ENCODE peak calls at places on chromosomes 3 and 15, in nine cellular contexts. X is AG10803; D is IMR-90; Q is upper lobe of left lung; V is astrocyte of the spinal cord; I is astrocyte of the cerebellum; J is AG09309; O is fibroblast of pulmonary artery; R is Jurkat, Clone E6-1. E is an unnamed sample.
A peak's percentile ranks its signal among the peaks of the same experiment; 100 is the strongest.

GRCh38 chr15:55318588-55319494 is at the start of the genes PIGB and PIGBOS1:
- DNase-seq in X (peak; percentile 90), D (peak; percentile 89), Q (peak; percentile 92), V (peak; percentile 91), I (peak; percentile 71), J (peak; percentile 68), O (peak; percentile 94), R (peak; percentile 86), E (peak; percentile 89)

GRCh38 chr15:69400850-69401249 is 13.3 kb upstream of the KIF23 start:
- DNase-seq in X (no peak), D (peak; percentile 47), Q (no peak), V (no peak), I (no peak), J (no peak), O (no peak), R (no peak), E (no peak)

GRCh38 chr15:33013827-33014445 is 180.6 kb downstream of the FMN1 start:
- DNase-seq in X (peak; percentile 60), D (peak; percentile 80), Q (no peak), V (peak; percentile 67), I (no peak), J (no peak), O (peak; percentile 50), R (no peak), E (no peak)

GRCh38 chr3:107117922-107118576 is 259.2 kb upstream of the CCDC54 start:
- DNase-seq in X (peak; percentile 83), D (peak; percentile 80), Q (no peak), V (peak; percentile 87), I (peak; percentile 77), J (peak; percentile 51), O (peak; percentile 89), R (peak; percentile 72), E (peak; percentile 45)

GRCh38 chr3:195164573-195165263 is 106.2 kb downstream of the XXYLT1 start:
- DNase-seq in X (no peak), D (no peak), Q (no peak), V (no peak), I (no peak), J (no peak), O (no peak), R (no peak), E (no peak)

GRCh38 chr3:98573231-98573728 is 20.1 kb downstream of the CPOX start:
- DNase-seq in X (no peak), D (peak; percentile 33), Q (no peak), V (peak; percentile 50), I (peak; percentile 13), J (no peak), O (peak; percentile 54), R (no peak), E (peak; percentile 64)

GRCh38 chr3:106826861-106827311 is 550.4 kb upstream of the CCDC54 start:
- DNase-seq in X (no peak), D (no peak), Q (no peak), V (peak; percentile 65), I (no peak), J (no peak), O (peak; percentile 76), R (peak; percentile 96), E (no peak)

GRCh38 chr3:194396897-194397756 is 1.9 kb downstream of the GP5 start:
- DNase-seq in X (no peak), D (no peak), Q (no peak), V (peak; percentile 31), I (no peak), J (no peak), O (no peak), R (peak; percentile 94), E (no peak)

GRCh38 chr15:25182098-25182478 is 227.3 kb downstream of the SNRPN start:
- DNase-seq in X (no peak), D (no peak), Q (peak; percentile 15), V (no peak), I (no peak), J (no peak), O (no peak), R (no peak), E (no peak)

GRCh38 chr3:15319127-15319526 is 13.3 kb downstream of the SH3BP5 start:
- DNase-seq in X (no peak), D (no peak), Q (no peak), V (no peak), I (no peak), J (no peak), O (no peak), R (no peak), E (no peak)

GRCh38 chr3:36362216-36362615 is 18.1 kb upstream of the STAC start:
- DNase-seq in X (peak; percentile 48), D (no peak), Q (no peak), V (peak; percentile 39), I (no peak), J (no peak), O (no peak), R (no peak), E (no peak)

GRCh38 chr3:30972449-30972848 is 78.0 kb upstream of the GADL1 start:
- DNase-seq in X (no peak), D (no peak), Q (no peak), V (no peak), I (no peak), J (no peak), O (no peak), R (no peak), E (no peak)

GRCh38 chr3:173065543-173065970 is 75.5 kb downstream of the SPATA16 start:
- DNase-seq in X (peak; percentile 5), D (peak; percentile 6), Q (no peak), V (peak; percentile 29), I (peak; percentile 19), J (no peak), O (peak; percentile 72), R (peak; percentile 14), E (no peak)

GRCh38 chr3:100533176-100533575 is 40.8 kb downstream of the TMEM45A start:
- DNase-seq in X (peak; percentile 96), D (no peak), Q (no peak), V (no peak), I (no peak), J (peak; percentile 81), O (no peak), R (no peak), E (no peak)

GRCh38 chr3:171559586-171559985 is 99.4 kb upstream of the TNIK start:
- DNase-seq in X (no peak), D (no peak), Q (no peak), V (no peak), I (no peak), J (no peak), O (no peak), R (no peak), E (no peak)

GRCh38 chr15:38555686-38556334 is 8.8 kb downstream of the RASGRP1 start:
- DNase-seq in X (peak; percentile 90), D (peak; percentile 95), Q (no peak), V (peak; percentile 13), I (no peak), J (peak; percentile 51), O (peak; percentile 17), R (no peak), E (no peak)

GRCh38 chr15:52680041-52680391 is 828 bp upstream of the ATOSA start:
- DNase-seq in X (peak; percentile 38), D (peak; percentile 1), Q (no peak), V (peak; percentile 17), I (no peak), J (no peak), O (peak; percentile 24), R (no peak), E (peak; percentile 45)

GRCh38 chr3:98557324-98558010 is 25.7 kb downstream of the GPR15 start:
- DNase-seq in X (no peak), D (no peak), Q (no peak), V (no peak), I (no peak), J (no peak), O (no peak), R (no peak), E (no peak)

GRCh38 chr15:86762874-86763273 is 683.2 kb downstream of the AGBL1 start:
- DNase-seq in X (no peak), D (no peak), Q (no peak), V (no peak), I (no peak), J (no peak), O (no peak), R (no peak), E (no peak)

GRCh38 chr15:58981808-58982475 is 5.5 kb upstream of the RNF111 start:
- DNase-seq in X (no peak), D (no peak), Q (no peak), V (no peak), I (no peak), J (no peak), O (no peak), R (peak; percentile 46), E (peak; percentile 27)

GRCh38 chr3:79203144-79203519 is 564.7 kb downstream of the ROBO1 start:
- DNase-seq in X (no peak), D (no peak), Q (no peak), V (no peak), I (no peak), J (no peak), O (no peak), R (no peak), E (no peak)
- H3K4me3 ChIP-seq in X (no peak overlapping the region), D (no peak overlapping the region), Q (no peak overlapping the region), V (no peak overlapping the region), I (no peak overlapping the region), J (no peak overlapping the region), O (no peak overlapping the region), R (no peak overlapping the region), E (no peak overlapping the region)

DNA sequence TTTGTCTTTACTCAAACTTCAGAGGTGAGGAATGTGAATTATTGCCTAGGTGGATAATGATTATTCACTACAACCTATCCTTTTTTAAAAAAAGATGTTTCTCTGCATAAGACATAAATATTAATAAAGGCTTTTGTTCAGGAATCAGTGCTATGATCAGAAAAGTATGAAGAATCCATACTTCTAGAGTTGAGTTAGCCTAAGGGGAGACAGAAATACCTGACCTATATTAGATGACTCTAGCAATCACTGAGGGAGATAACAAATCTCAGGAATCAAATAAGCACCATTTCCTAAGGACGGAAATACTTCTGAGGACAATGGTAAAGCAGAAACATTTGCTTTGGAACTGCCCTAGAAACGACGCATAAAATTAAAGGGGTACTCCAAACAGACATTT is 763.8 kb downstream of the GBE1 start:
- DNase-seq in X (no peak), D (no peak), Q (no peak), V (no peak), I (no peak), J (no peak), O (no peak), R (no peak), E (no peak)
- H3K4me3 ChIP-seq in X (no peak overlapping the region), D (no peak overlapping the region), Q (no peak overlapping the region), V (no peak overlapping the region), I (no peak overlapping the region), J (no peak overlapping the region), O (no peak overlapping the region), R (no peak overlapping the region), E (no peak overlapping the region)

GRCh38 chr3:184491011-184491576 is 70.5 kb upstream of the EPHB3 start:
- DNase-seq in X (no peak), D (no peak), Q (no peak), V (no peak), I (no peak), J (no peak), O (peak; percentile 9), R (no peak), E (no peak)
- H3K4me3 ChIP-seq in X (no peak overlapping the region), D (no peak overlapping the region), Q (peak overlapping the region; percentile 41), V (no peak overlapping the region), I (no peak overlapping the region), J (no peak overlapping the region), O (no peak overlapping the region), R (no peak overlapping the region), E (no peak overlapping the region)

DNA sequence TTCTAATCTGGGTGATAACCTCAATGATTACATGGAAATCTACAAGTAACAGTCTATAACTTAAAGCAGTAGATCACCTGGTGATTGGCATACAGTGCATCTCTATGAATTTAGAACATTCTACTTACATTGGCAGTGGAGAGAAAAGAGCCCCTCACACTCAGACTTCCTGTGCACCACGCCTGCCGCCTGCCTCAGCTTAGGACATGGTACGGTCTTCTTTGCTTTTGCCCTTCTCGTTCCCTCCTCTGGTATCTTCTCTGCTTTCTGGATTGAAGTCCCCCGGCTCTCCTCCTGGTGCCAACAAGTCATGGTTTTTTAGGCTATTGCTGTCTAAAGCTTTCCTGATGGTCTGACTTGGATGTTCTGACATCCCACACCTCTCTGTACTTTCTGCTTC is 7.9 kb upstream of the KCNMB3 start:
- DNase-seq in X (no peak), D (no peak), Q (no peak), V (no peak), I (no peak), J (no peak), O (no peak), R (no peak), E (no peak)
- H3K4me3 ChIP-seq in X (no peak overlapping the region), D (no peak overlapping the region), Q (no peak overlapping the region), V (no peak overlapping the region), I (no peak overlapping the region), J (no peak overlapping the region), O (no peak overlapping the region), R (no peak overlapping the region), E (no peak overlapping the region)

E was measured in OCI-LY7.